ENCODE peak calls at places on chromosomes 5 and 9, in seven cellular contexts. D is AG09309, N is amygdala, F is memory B cell, R is stomach, I is choroid plexus epithelial cell, P is fibroblast of gingiva. T is an unnamed sample.

GRCh38 chr9:133609311-133610098 is at the start of gene FAM163B:
- DNase-seq in D (no peak), N (no peak), F (no peak), R (no peak), I (peak; percentile 48), P (no peak), T (peak; percentile 25)

GRCh38 chr5:62719061-62719730 is 140.6 kb downstream of the LRRC70 start:
- DNase-seq in D (no peak), N (no peak), F (no peak), R (no peak), I (no peak), P (no peak), T (no peak)

GRCh38 chr5:172235827-172236749 is 42.1 kb downstream of the EFCAB9 start:
- DNase-seq in D (no peak), N (no peak), F (no peak), R (peak; percentile 32), I (peak; percentile 37), P (no peak), T (no peak)

GRCh38 chr5:177091232-177091631 is 4.5 kb downstream of the FGFR4 start:
- DNase-seq in D (no peak), N (no peak), F (no peak), R (no peak), I (no peak), P (no peak), T (no peak)

GRCh38 chr5:155004138-155004744 is 9.3 kb upstream of the KIF4B start:
- DNase-seq in D (no peak), N (no peak), F (no peak), R (peak; percentile 27), I (peak; percentile 32), P (no peak), T (no peak)

GRCh38 chr9:95874989-95875304 is 544 bp upstream of the ERCC6L2 start:
- DNase-seq in D (no peak), N (no peak), F (no peak), R (peak; percentile 44), I (peak; percentile 50), P (peak; percentile 33), T (peak; percentile 37)

GRCh38 chr9:38022995-38023394 is 46.0 kb downstream of the SHB start:
- DNase-seq in D (no peak), N (no peak), F (no peak), R (peak; percentile 82), I (no peak), P (no peak), T (no peak)

GRCh38 chr5:113199122-113199905 is 222.7 kb downstream of the DCP2 start:
- DNase-seq in D (no peak), N (no peak), F (no peak), R (no peak), I (peak; percentile 66), P (peak; percentile 84), T (no peak)

GRCh38 chr5:73367650-73368049 is 80.9 kb downstream of the FOXD1 start:
- DNase-seq in D (no peak), N (no peak), F (no peak), R (no peak), I (peak; percentile 60), P (peak; percentile 26), T (no peak)

GRCh38 chr5:91178461-91178860 is 204.7 kb downstream of the ARRDC3 start:
- DNase-seq in D (peak; percentile 16), N (no peak), F (no peak), R (no peak), I (peak; percentile 89), P (peak; percentile 71), T (no peak)

GRCh38 chr9:93267091-93267541 is 83.2 kb downstream of the WNK2 start:
- DNase-seq in D (no peak), N (no peak), F (no peak), R (peak; percentile 24), I (no peak), P (no peak), T (no peak)

GRCh38 chr5:123929055-123929474 is 417.1 kb downstream of the CSNK1G3 start:
- DNase-seq in D (no peak), N (no peak), F (no peak), R (no peak), I (no peak), P (no peak), T (no peak)

T was measured in occipital lobe.